ENCODE peak calls at places on chromosomes 7 and 10, in four cellular contexts. One of them, this sample, is unnamed.

GRCh38 chr10:8211631-8212030 is 157.1 kb downstream of the GATA3 start:
- DNase-seq in lung: no peak
- DNase-seq in heart right ventricle: no peak
- DNase-seq in neural progenitor cell: no peak
- DNase-seq in this sample: no peak

GRCh38 chr7:30501264-30501663 is 3.4 kb downstream of the GGCT start:
- DNase-seq in heart right ventricle: no peak
- DNase-seq in lung: no peak
- DNase-seq in neural progenitor cell: no peak
- DNase-seq in this sample: no peak

GRCh38 chr10:92691591-92692084 is 1.9 kb downstream of the HHEX start:
- DNase-seq in heart right ventricle: peak; percentile 67
- DNase-seq in lung: peak; percentile 61
- DNase-seq in neural progenitor cell: peak; percentile 70
- DNase-seq in this sample: no peak

GRCh38 chr10:132366006-132366405 is 31.0 kb upstream of the PWWP2B start:
- DNase-seq in neural progenitor cell: no peak
- DNase-seq in lung: no peak
- DNase-seq in heart right ventricle: no peak
- DNase-seq in this sample: no peak

GRCh38 chr10:43396061-43396927 is 12.7 kb downstream of the HNRNPF start:
- DNase-seq in heart right ventricle: peak; percentile 86
- DNase-seq in neural progenitor cell: peak; percentile 93
- DNase-seq in lung: peak; percentile 81
- DNase-seq in this sample: peak; percentile 92

GRCh38 chr7:131555565-131556054 is 818 bp downstream of the PODXL start:
- DNase-seq in lung: no peak
- DNase-seq in neural progenitor cell: peak; percentile 28
- DNase-seq in heart right ventricle: no peak
- DNase-seq in this sample: no peak

GRCh38 chr10:130924138-130924819 is 387.2 kb downstream of the TCERG1L start:
- DNase-seq in lung: no peak
- DNase-seq in neural progenitor cell: peak; percentile 87
- DNase-seq in heart right ventricle: no peak
- DNase-seq in this sample: no peak

GRCh38 chr10:84267503-84268126 is 22.8 kb downstream of the RGR start:
- DNase-seq in heart right ventricle: no peak
- DNase-seq in neural progenitor cell: peak; percentile 67
- DNase-seq in lung: no peak
- DNase-seq in this sample: peak; percentile 22

GRCh38 chr7:111029574-111030357 is 61.2 kb upstream of the LRRN3 start:
- DNase-seq in heart right ventricle: peak; percentile 21
- DNase-seq in neural progenitor cell: no peak
- DNase-seq in lung: peak; percentile 42
- DNase-seq in this sample: no peak

GRCh38 chr10:538895-539294 is 150.6 kb downstream of the DIP2C start:
- DNase-seq in lung: no peak
- DNase-seq in heart right ventricle: no peak
- DNase-seq in neural progenitor cell: no peak
- DNase-seq in this sample: no peak

GRCh38 chr7:43647772-43648643 is 65.1 kb downstream of the STK17A start:
- DNase-seq in heart right ventricle: peak; percentile 45
- DNase-seq in lung: peak; percentile 85
- DNase-seq in neural progenitor cell: no peak
- DNase-seq in this sample: peak; percentile 25

GRCh38 chr10:79093658-79094411 is 25.1 kb downstream of the ZMIZ1 start:
- DNase-seq in heart right ventricle: no peak
- DNase-seq in neural progenitor cell: no peak
- DNase-seq in lung: peak; percentile 57
- DNase-seq in this sample: no peak

GRCh38 chr10:83647519-83647918 is 491.8 kb upstream of the GHITM start:
- DNase-seq in heart right ventricle: no peak
- DNase-seq in neural progenitor cell: no peak
- DNase-seq in lung: no peak
- DNase-seq in this sample: no peak

GRCh38 chr10:44675086-44675874 is 235.9 kb upstream of the TMEM72 start:
- DNase-seq in neural progenitor cell: no peak
- DNase-seq in lung: no peak
- DNase-seq in heart right ventricle: no peak
- DNase-seq in this sample: no peak

GRCh38 chr7:157855452-157856213 is 518.8 kb downstream of the DNAJB6 start:
- DNase-seq in lung: no peak
- DNase-seq in neural progenitor cell: peak; percentile 50
- DNase-seq in heart right ventricle: no peak
- DNase-seq in this sample: no peak

GRCh38 chr10:9009505-9009904 is 955.0 kb downstream of the GATA3 start:
- DNase-seq in heart right ventricle: no peak
- DNase-seq in lung: no peak
- DNase-seq in neural progenitor cell: no peak
- DNase-seq in this sample: no peak

GRCh38 chr7:14748461-14748860 is 154.1 kb downstream of the DGKB start:
- DNase-seq in neural progenitor cell: no peak
- DNase-seq in lung: no peak
- DNase-seq in heart right ventricle: no peak
- DNase-seq in this sample: no peak

GRCh38 chr10:62044569-62044968 is 143.1 kb downstream of the ARID5B start:
- DNase-seq in lung: no peak
- DNase-seq in neural progenitor cell: no peak
- DNase-seq in heart right ventricle: no peak
- DNase-seq in this sample: no peak
- H3K4me1 ChIP-seq in lung: peaks cover 22% of the 10 kb centered on the region
- H3K4me1 ChIP-seq in neural progenitor cell: peaks cover 3% of the 10 kb centered on the region
- H3K4me1 ChIP-seq in heart right ventricle: peaks cover 13% of the 10 kb centered on the region
- H3K4me1 ChIP-seq in this sample: peaks cover 77% of the 10 kb centered on the region

GRCh38 chr7:130226333-130226732 is 18.7 kb downstream of the SSMEM1 start:
- DNase-seq in heart right ventricle: no peak
- DNase-seq in lung: no peak
- DNase-seq in neural progenitor cell: no peak
- DNase-seq in this sample: no peak

GRCh38 chr7:130232209-130232608 is 24.5 kb downstream of the SSMEM1 start:
- DNase-seq in neural progenitor cell: no peak
- DNase-seq in heart right ventricle: no peak
- DNase-seq in lung: no peak
- DNase-seq in this sample: no peak

GRCh38 chr7:130231792-130232191 is 24.1 kb downstream of the SSMEM1 start:
- DNase-seq in heart right ventricle: no peak
- DNase-seq in lung: no peak
- DNase-seq in neural progenitor cell: no peak
- DNase-seq in this sample: no peak

GRCh38 chr7:130227883-130228575 is 20.4 kb downstream of the SSMEM1 start:
- DNase-seq in neural progenitor cell: peak; percentile 9
- DNase-seq in heart right ventricle: no peak
- DNase-seq in lung: no peak
- DNase-seq in this sample: peak; percentile 80

GRCh38 chr7:130228840-130229239 is 21.2 kb downstream of the SSMEM1 start:
- DNase-seq in lung: no peak
- DNase-seq in heart right ventricle: no peak
- DNase-seq in neural progenitor cell: peak; percentile 37
- DNase-seq in this sample: no peak
- H3K4me3 ChIP-seq in lung: no peak overlapping the region
- H3K4me3 ChIP-seq in heart right ventricle: no peak overlapping the region
- H3K4me3 ChIP-seq in neural progenitor cell: no peak overlapping the region
- H3K4me3 ChIP-seq in this sample: no peak overlapping the region

GRCh38 chr10:124601431-124602120 is 140.0 kb downstream of the LHPP start:
- DNase-seq in lung: no peak
- DNase-seq in neural progenitor cell: no peak
- DNase-seq in heart right ventricle: no peak
- DNase-seq in this sample: no peak
- H3K4me1 ChIP-seq in lung: no peaks in the 10 kb centered on the region
- H3K4me1 ChIP-seq in neural progenitor cell: peaks cover 15% of the 10 kb centered on the region
- H3K4me1 ChIP-seq in heart right ventricle: no peaks in the 10 kb centered on the region
- H3K4me1 ChIP-seq in this sample: no peaks in the 10 kb centered on the region

GRCh38 chr7:20785211-20786048 is 1.3 kb downstream of the SP8 start:
- DNase-seq in neural progenitor cell: peak; percentile 71
- DNase-seq in lung: no peak
- DNase-seq in heart right ventricle: no peak
- DNase-seq in this sample: peak; percentile 34
- H3K4me3 ChIP-seq in neural progenitor cell: peak overlapping the region; percentile 94
- H3K4me3 ChIP-seq in lung: no peak overlapping the region
- H3K4me3 ChIP-seq in heart right ventricle: peak overlapping the region; percentile 38
- H3K4me3 ChIP-seq in this sample: peak overlapping the region; percentile 50

This sample was measured in HAP-1.